ENCODE peak calls at places on chromosomes 12 and 14, in ten cellular contexts. One of them, this sample, is unnamed.

GRCh38 chr12:24760162-24760561 is 188.7 kb downstream of the BCAT1 start:
- DNase-seq in PC-3: no peak
- DNase-seq in uterus: no peak
- DNase-seq in lung: no peak
- DNase-seq in CD8-positive, alpha-beta memory T cell: no peak
- DNase-seq in sigmoid colon: no peak
- DNase-seq in GM23338: peak; percentile 11
- DNase-seq in IMR-90: no peak
- DNase-seq in psoas muscle: no peak
- DNase-seq in heart left ventricle: no peak
- DNase-seq in this sample: no peak

GRCh38 chr14:100824156-100824555 is 1.8 kb upstream of the MEG3 start:
- DNase-seq in PC-3: no peak
- DNase-seq in GM23338: peak; percentile 57
- DNase-seq in lung: no peak
- DNase-seq in psoas muscle: peak; percentile 57
- DNase-seq in CD8-positive, alpha-beta memory T cell: no peak
- DNase-seq in heart left ventricle: peak; percentile 52
- DNase-seq in uterus: peak; percentile 28
- DNase-seq in IMR-90: peak; percentile 49
- DNase-seq in sigmoid colon: peak; percentile 77
- DNase-seq in this sample: peak; percentile 76

GRCh38 chr12:49288412-49288853 is 6.5 kb upstream of the PRPH start:
- DNase-seq in CD8-positive, alpha-beta memory T cell: peak; percentile 64
- DNase-seq in GM23338: peak; percentile 80
- DNase-seq in sigmoid colon: peak; percentile 68
- DNase-seq in IMR-90: peak; percentile 55
- DNase-seq in psoas muscle: peak; percentile 40
- DNase-seq in lung: no peak
- DNase-seq in PC-3: peak; percentile 74
- DNase-seq in uterus: peak; percentile 38
- DNase-seq in heart left ventricle: peak; percentile 41
- DNase-seq in this sample: peak; percentile 67

GRCh38 chr12:70719672-70720420 is 82.6 kb upstream of the PTPRB start:
- DNase-seq in uterus: no peak
- DNase-seq in IMR-90: peak; percentile 36
- DNase-seq in lung: no peak
- DNase-seq in GM23338: peak; percentile 75
- DNase-seq in CD8-positive, alpha-beta memory T cell: no peak
- DNase-seq in PC-3: peak; percentile 46
- DNase-seq in heart left ventricle: peak; percentile 43
- DNase-seq in psoas muscle: peak; percentile 27
- DNase-seq in sigmoid colon: peak; percentile 66
- DNase-seq in this sample: no peak

GRCh38 chr12:2341051-2341751 is 288.4 kb downstream of the CACNA1C start:
- DNase-seq in psoas muscle: no peak
- DNase-seq in heart left ventricle: no peak
- DNase-seq in IMR-90: no peak
- DNase-seq in uterus: no peak
- DNase-seq in PC-3: no peak
- DNase-seq in CD8-positive, alpha-beta memory T cell: no peak
- DNase-seq in lung: no peak
- DNase-seq in sigmoid colon: no peak
- DNase-seq in GM23338: no peak
- DNase-seq in this sample: no peak

GRCh38 chr14:68780358-68781160 is 12.3 kb downstream of the ZFP36L1 start:
- DNase-seq in PC-3: peak; percentile 43
- DNase-seq in heart left ventricle: peak; percentile 77
- DNase-seq in psoas muscle: peak; percentile 50
- DNase-seq in uterus: peak; percentile 88
- DNase-seq in lung: peak; percentile 57
- DNase-seq in GM23338: no peak
- DNase-seq in sigmoid colon: peak; percentile 91
- DNase-seq in CD8-positive, alpha-beta memory T cell: peak; percentile 21
- DNase-seq in IMR-90: peak; percentile 62
- DNase-seq in this sample: peak; percentile 82

GRCh38 chr12:27796093-27796492 is 16.1 kb upstream of the MANSC4 start:
- DNase-seq in PC-3: no peak
- DNase-seq in uterus: no peak
- DNase-seq in sigmoid colon: no peak
- DNase-seq in CD8-positive, alpha-beta memory T cell: no peak
- DNase-seq in heart left ventricle: no peak
- DNase-seq in psoas muscle: no peak
- DNase-seq in lung: no peak
- DNase-seq in IMR-90: no peak
- DNase-seq in GM23338: no peak
- DNase-seq in this sample: no peak

GRCh38 chr12:82414926-82415325 is 56.6 kb downstream of the METTL25 start:
- DNase-seq in lung: no peak
- DNase-seq in uterus: no peak
- DNase-seq in psoas muscle: no peak
- DNase-seq in IMR-90: no peak
- DNase-seq in sigmoid colon: no peak
- DNase-seq in GM23338: no peak
- DNase-seq in CD8-positive, alpha-beta memory T cell: no peak
- DNase-seq in PC-3: peak; percentile 40
- DNase-seq in heart left ventricle: no peak
- DNase-seq in this sample: no peak

GRCh38 chr12:54704187-54704586 is 56.0 kb upstream of the DCD start:
- DNase-seq in sigmoid colon: no peak
- DNase-seq in IMR-90: no peak
- DNase-seq in GM23338: no peak
- DNase-seq in PC-3: no peak
- DNase-seq in lung: no peak
- DNase-seq in CD8-positive, alpha-beta memory T cell: no peak
- DNase-seq in psoas muscle: no peak
- DNase-seq in uterus: no peak
- DNase-seq in heart left ventricle: no peak
- DNase-seq in this sample: no peak

GRCh38 chr14:53304726-53305381 is 151.7 kb upstream of the DDHD1 start:
- DNase-seq in PC-3: no peak
- DNase-seq in heart left ventricle: no peak
- DNase-seq in GM23338: no peak
- DNase-seq in lung: no peak
- DNase-seq in CD8-positive, alpha-beta memory T cell: no peak
- DNase-seq in sigmoid colon: peak; percentile 63
- DNase-seq in psoas muscle: no peak
- DNase-seq in IMR-90: peak; percentile 86
- DNase-seq in uterus: no peak
- DNase-seq in this sample: no peak

GRCh38 chr12:92721668-92722067 is 18.9 kb downstream of the PLEKHG7 start:
- DNase-seq in IMR-90: no peak
- DNase-seq in GM23338: no peak
- DNase-seq in sigmoid colon: no peak
- DNase-seq in uterus: no peak
- DNase-seq in lung: no peak
- DNase-seq in PC-3: no peak
- DNase-seq in heart left ventricle: no peak
- DNase-seq in CD8-positive, alpha-beta memory T cell: no peak
- DNase-seq in psoas muscle: no peak
- DNase-seq in this sample: no peak

GRCh38 chr14:21041676-21042433 is at the start of gene RNASE7:
- DNase-seq in sigmoid colon: no peak
- DNase-seq in lung: no peak
- DNase-seq in IMR-90: peak; percentile 54
- DNase-seq in CD8-positive, alpha-beta memory T cell: no peak
- DNase-seq in GM23338: no peak
- DNase-seq in uterus: no peak
- DNase-seq in heart left ventricle: no peak
- DNase-seq in PC-3: no peak
- DNase-seq in psoas muscle: peak; percentile 59
- DNase-seq in this sample: no peak

DNA sequence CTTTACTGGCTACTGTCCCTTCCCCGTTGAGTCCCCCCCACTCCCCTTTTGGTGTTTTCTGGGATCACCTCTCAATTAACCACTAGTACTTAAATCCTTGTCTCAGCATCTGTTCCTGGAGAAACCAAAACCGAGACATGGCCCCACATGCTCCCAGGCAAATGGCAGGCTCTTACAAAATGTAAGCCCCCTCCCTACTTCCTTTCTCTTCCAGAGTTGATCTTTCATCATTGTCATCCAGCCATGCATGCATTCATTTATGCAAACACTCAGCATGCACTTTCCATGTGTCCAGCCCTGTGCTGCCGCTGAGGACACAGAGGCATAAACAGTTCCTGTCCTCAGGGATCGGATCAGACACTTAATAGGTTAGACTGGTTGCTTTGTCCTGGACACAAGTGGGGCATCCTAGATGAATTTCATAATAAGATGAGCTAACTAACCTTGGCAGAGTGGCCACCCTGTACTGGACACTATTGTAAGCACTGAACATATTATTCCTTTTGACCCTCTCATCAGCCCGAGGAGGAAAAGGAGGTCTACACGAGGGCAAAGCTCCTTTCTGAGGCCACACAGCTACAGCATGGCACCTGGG is 23.2 kb downstream of the PRIMA1 start:
- DNase-seq in sigmoid colon: no peak
- DNase-seq in GM23338: no peak
- DNase-seq in heart left ventricle: no peak
- DNase-seq in lung: no peak
- DNase-seq in CD8-positive, alpha-beta memory T cell: no peak
- DNase-seq in PC-3: no peak
- DNase-seq in uterus: no peak
- DNase-seq in IMR-90: no peak
- DNase-seq in psoas muscle: no peak
- DNase-seq in this sample: no peak
- H3K27ac ChIP-seq in sigmoid colon: peak overlapping the region; percentile 86
- H3K27ac ChIP-seq in GM23338: no peak overlapping the region
- H3K27ac ChIP-seq in heart left ventricle: no peak overlapping the region
- H3K27ac ChIP-seq in lung: no peak overlapping the region
- H3K27ac ChIP-seq in CD8-positive, alpha-beta memory T cell: no peak overlapping the region
- H3K27ac ChIP-seq in PC-3: no peak overlapping the region
- H3K27ac ChIP-seq in uterus: peak overlapping the region; percentile 73
- H3K27ac ChIP-seq in IMR-90: no peak overlapping the region
- H3K27ac ChIP-seq in psoas muscle: no peak overlapping the region
- H3K27ac ChIP-seq in this sample: no peak overlapping the region

DNA sequence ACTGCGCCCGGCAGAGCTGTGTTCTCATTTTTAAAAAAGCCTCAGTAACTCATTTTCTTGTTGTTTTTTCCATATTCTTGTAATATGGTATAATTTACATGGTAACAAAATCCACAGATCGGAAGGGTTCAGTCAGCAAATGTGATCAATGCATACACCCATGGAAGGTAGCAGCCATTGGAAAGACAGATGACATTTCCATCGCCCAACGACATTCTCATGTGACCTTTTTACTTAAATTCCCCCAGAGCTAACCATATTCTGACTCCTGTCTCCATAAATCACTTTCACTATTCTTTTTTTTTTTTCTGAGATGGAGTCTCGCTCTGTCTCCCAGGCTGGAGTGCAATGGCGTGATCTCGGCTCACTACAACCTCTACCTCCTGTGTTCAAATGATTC is 4.9 kb downstream of the PEBP1 start:
- DNase-seq in lung: no peak
- DNase-seq in heart left ventricle: no peak
- DNase-seq in PC-3: no peak
- DNase-seq in uterus: no peak
- DNase-seq in sigmoid colon: no peak
- DNase-seq in CD8-positive, alpha-beta memory T cell: no peak
- DNase-seq in psoas muscle: no peak
- DNase-seq in IMR-90: no peak
- DNase-seq in GM23338: no peak
- DNase-seq in this sample: no peak
- H3K36me3 ChIP-seq in lung: peaks cover 17% of the 10 kb centered on the region
- H3K36me3 ChIP-seq in heart left ventricle: peaks cover 80% of the 10 kb centered on the region
- H3K36me3 ChIP-seq in PC-3: peaks cover 42% of the 10 kb centered on the region
- H3K36me3 ChIP-seq in uterus: no peaks in the 10 kb centered on the region
- H3K36me3 ChIP-seq in sigmoid colon: peaks cover 29% of the 10 kb centered on the region
- H3K36me3 ChIP-seq in CD8-positive, alpha-beta memory T cell: peaks cover 12% of the 10 kb centered on the region
- H3K36me3 ChIP-seq in psoas muscle: peaks cover 80% of the 10 kb centered on the region
- H3K36me3 ChIP-seq in IMR-90: peaks cover 35% of the 10 kb centered on the region
- H3K36me3 ChIP-seq in GM23338: peaks cover 68% of the 10 kb centered on the region
- H3K36me3 ChIP-seq in this sample: peaks cover 62% of the 10 kb centered on the region

GRCh38 chr12:12244341-12244740 is 22.5 kb downstream of the LRP6 start:
- DNase-seq in uterus: no peak
- DNase-seq in PC-3: no peak
- DNase-seq in sigmoid colon: no peak
- DNase-seq in heart left ventricle: no peak
- DNase-seq in psoas muscle: no peak
- DNase-seq in lung: no peak
- DNase-seq in CD8-positive, alpha-beta memory T cell: no peak
- DNase-seq in IMR-90: no peak
- DNase-seq in GM23338: no peak
- DNase-seq in this sample: no peak
- H3K27ac ChIP-seq in uterus: no peak overlapping the region
- H3K27ac ChIP-seq in PC-3: no peak overlapping the region
- H3K27ac ChIP-seq in sigmoid colon: no peak overlapping the region
- H3K27ac ChIP-seq in heart left ventricle: no peak overlapping the region
- H3K27ac ChIP-seq in psoas muscle: no peak overlapping the region
- H3K27ac ChIP-seq in lung: no peak overlapping the region
- H3K27ac ChIP-seq in CD8-positive, alpha-beta memory T cell: no peak overlapping the region
- H3K27ac ChIP-seq in IMR-90: no peak overlapping the region
- H3K27ac ChIP-seq in GM23338: no peak overlapping the region
- H3K27ac ChIP-seq in this sample: no peak overlapping the region

GRCh38 chr12:53456654-53457366 is 4.9 kb downstream of the PCBP2 start:
- DNase-seq in sigmoid colon: no peak
- DNase-seq in heart left ventricle: no peak
- DNase-seq in GM23338: no peak
- DNase-seq in uterus: no peak
- DNase-seq in CD8-positive, alpha-beta memory T cell: no peak
- DNase-seq in lung: no peak
- DNase-seq in PC-3: no peak
- DNase-seq in IMR-90: no peak
- DNase-seq in psoas muscle: no peak
- DNase-seq in this sample: no peak

GRCh38 chr12:53461059-53461458 is 9.2 kb downstream of the PCBP2 start:
- DNase-seq in CD8-positive, alpha-beta memory T cell: no peak
- DNase-seq in GM23338: no peak
- DNase-seq in IMR-90: no peak
- DNase-seq in sigmoid colon: no peak
- DNase-seq in PC-3: no peak
- DNase-seq in uterus: no peak
- DNase-seq in heart left ventricle: peak; percentile 74
- DNase-seq in psoas muscle: peak; percentile 38
- DNase-seq in lung: no peak
- DNase-seq in this sample: no peak

GRCh38 chr12:53462935-53463334 is 11.0 kb downstream of the PCBP2 start:
- DNase-seq in IMR-90: no peak
- DNase-seq in lung: no peak
- DNase-seq in sigmoid colon: no peak
- DNase-seq in GM23338: no peak
- DNase-seq in heart left ventricle: no peak
- DNase-seq in uterus: no peak
- DNase-seq in CD8-positive, alpha-beta memory T cell: no peak
- DNase-seq in psoas muscle: no peak
- DNase-seq in PC-3: no peak
- DNase-seq in this sample: no peak

GRCh38 chr12:53461591-53461990 is 9.7 kb downstream of the PCBP2 start:
- DNase-seq in lung: no peak
- DNase-seq in CD8-positive, alpha-beta memory T cell: no peak
- DNase-seq in uterus: no peak
- DNase-seq in PC-3: no peak
- DNase-seq in sigmoid colon: no peak
- DNase-seq in psoas muscle: no peak
- DNase-seq in IMR-90: no peak
- DNase-seq in GM23338: no peak
- DNase-seq in heart left ventricle: no peak
- DNase-seq in this sample: no peak

DNA sequence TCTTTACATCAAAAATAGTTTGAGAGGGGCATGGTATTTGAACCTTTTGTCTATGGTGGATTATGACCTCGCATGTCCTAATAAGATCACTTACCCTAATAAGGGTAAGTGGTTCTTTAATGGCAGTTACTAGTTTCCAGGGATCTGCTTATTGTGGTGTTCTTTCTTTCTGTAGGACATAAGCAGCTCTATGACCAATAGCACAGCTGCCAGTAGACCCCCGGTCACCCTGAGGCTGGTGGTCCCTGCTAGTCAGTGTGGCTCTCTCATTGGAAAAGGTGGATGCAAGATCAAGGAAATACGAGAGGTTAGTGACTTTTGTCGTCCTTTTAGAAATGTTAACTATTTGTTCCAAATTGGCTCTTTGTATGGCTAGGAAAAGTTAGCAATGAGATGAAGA is 7.2 kb downstream of the PCBP2 start:
- DNase-seq in GM23338: no peak
- DNase-seq in uterus: no peak
- DNase-seq in psoas muscle: no peak
- DNase-seq in lung: no peak
- DNase-seq in PC-3: no peak
- DNase-seq in heart left ventricle: no peak
- DNase-seq in sigmoid colon: no peak
- DNase-seq in CD8-positive, alpha-beta memory T cell: no peak
- DNase-seq in IMR-90: no peak
- DNase-seq in this sample: no peak
- H3K36me3 ChIP-seq in GM23338: peaks cover 99% of the 10 kb centered on the region
- H3K36me3 ChIP-seq in uterus: no peaks in the 10 kb centered on the region
- H3K36me3 ChIP-seq in psoas muscle: peaks cover 100% of the 10 kb centered on the region
- H3K36me3 ChIP-seq in lung: peaks cover 78% of the 10 kb centered on the region
- H3K36me3 ChIP-seq in PC-3: peaks cover 94% of the 10 kb centered on the region
- H3K36me3 ChIP-seq in heart left ventricle: peaks cover 100% of the 10 kb centered on the region
- H3K36me3 ChIP-seq in sigmoid colon: peaks cover 80% of the 10 kb centered on the region
- H3K36me3 ChIP-seq in CD8-positive, alpha-beta memory T cell: peaks cover 83% of the 10 kb centered on the region
- H3K36me3 ChIP-seq in IMR-90: peaks cover 77% of the 10 kb centered on the region
- H3K36me3 ChIP-seq in this sample: peaks cover 100% of the 10 kb centered on the region